ENCODE peak calls at places on chromosomes 7 and 10, in nine cellular contexts. B is GM12878; O is KG1; I is germinal center; L is NCI-H1436; J is activated naive CD4-positive, alpha-beta T cell treated with anti-CD3 and anti-CD28 coated beads for 36 hours; S is left ventricle myocardium inferior; Y is GM10248; C is spleen. W is an unnamed sample.

GRCh38 chr7:150769768-150770167 is 30.4 kb downstream of the TMEM176B start:
- DNase-seq in S (no peak), I (no peak), B (no peak), O (no peak), C (no peak), Y (no peak), L (no peak), J (no peak), W (no peak)

GRCh38 chr7:48454750-48455192 is 283.5 kb downstream of the ABCA13 start:
- DNase-seq in J (no peak), O (no peak), S (no peak), Y (no peak), L (no peak), C (peak), B (no peak), I (no peak), W (no peak)

GRCh38 chr10:132627736-132628512 is 90.3 kb downstream of the INPP5A start:
- DNase-seq in J (peak), I (no peak), C (peak), B (no peak), Y (no peak), S (peak), L (no peak), O (no peak), W (no peak)

GRCh38 chr10:85790155-85790789 is 576.3 kb downstream of the GRID1 start:
- DNase-seq in C (no peak), O (no peak), S (no peak), Y (no peak), L (no peak), I (no peak), B (no peak), J (no peak), W (no peak)

GRCh38 chr7:98394377-98394836 is 6.5 kb downstream of the BAIAP2L1 start:
- DNase-seq in S (no peak), L (no peak), Y (no peak), O (no peak), B (no peak), J (no peak), I (no peak), C (no peak), W (no peak)

GRCh38 chr7:91344911-91345310 is 80.7 kb downstream of the FZD1 start:
- DNase-seq in I (peak), J (no peak), S (no peak), B (no peak), C (no peak), O (no peak), L (no peak), Y (peak), W (peak)

GRCh38 chr7:131557521-131558385 is 1.3 kb upstream of the PODXL start:
- DNase-seq in L (no peak), I (no peak), S (peak), J (no peak), B (no peak), O (no peak), Y (no peak), C (no peak), W (no peak)

GRCh38 chr7:107917770-107918651 is 27.0 kb downstream of the DLD start:
- DNase-seq in Y (no peak), L (no peak), O (no peak), I (no peak), B (no peak), J (no peak), C (no peak), S (no peak), W (no peak)

GRCh38 chr10:79275431-79275851 is 71.8 kb upstream of the PPIF start:
- DNase-seq in S (peak), Y (no peak), J (no peak), C (no peak), B (no peak), O (no peak), I (no peak), L (no peak), W (no peak)

GRCh38 chr10:18607979-18608378 is 43.4 kb downstream of the NSUN6 start:
- DNase-seq in B (no peak), C (no peak), Y (no peak), J (no peak), O (no peak), L (no peak), S (no peak), I (no peak), W (no peak)

W was measured in GM12864.